ENCODE peak calls at places on chromosome X, in ten cellular contexts. O is ovary, L is tibial nerve, N is K562, P is A549, M is upper lobe of left lung, U is suprapubic skin, E is stomach, R is H1, G is sigmoid colon. B is an unnamed sample.
A peak's percentile ranks its signal among the peaks of the same experiment; 100 is the strongest.

GRCh38 chrX:153544747-153545146 is 27.3 kb downstream of the ATP2B3 start:
- DNase-seq in O (no peak), L (no peak), N (no peak), P (no peak), M (no peak), U (no peak), E (no peak), R (no peak), G (no peak), B (no peak)

GRCh38 chrX:129193357-129193756 is 329.9 kb downstream of the SMARCA1 start:
- DNase-seq in O (no peak), L (no peak), N (no peak), P (no peak), M (no peak), U (no peak), E (no peak), R (no peak), G (no peak), B (peak; percentile 33)

GRCh38 chrX:1606476-1606875 is 8.4 kb upstream of the ASMT start:
- DNase-seq in O (no peak), L (no peak), N (no peak), P (no peak), M (no peak), U (peak; percentile 32), E (no peak), R (no peak), G (peak; percentile 27), B (no peak)

GRCh38 chrX:38061335-38061734 is 55.0 kb downstream of the SYTL5 start:
- DNase-seq in O (no peak), L (no peak), N (peak; percentile 2), P (no peak), M (no peak), U (no peak), E (no peak), R (no peak), G (no peak), B (no peak)

GRCh38 chrX:40012800-40013682 is 84.7 kb downstream of the BCOR start:
- DNase-seq in O (peak; percentile 75), L (peak; percentile 28), N (peak; percentile 80), P (peak; percentile 28), M (peak; percentile 57), U (peak; percentile 84), E (peak; percentile 70), R (peak; percentile 54), G (peak; percentile 88), B (peak; percentile 87)

GRCh38 chrX:153880440-153880815 is 5.5 kb downstream of the L1CAM start:
- DNase-seq in O (no peak), L (no peak), N (no peak), P (no peak), M (no peak), U (no peak), E (no peak), R (no peak), G (no peak), B (no peak)

GRCh38 chrX:11180571-11180970 is 69.4 kb downstream of the HCCS start:
- DNase-seq in O (no peak), L (no peak), N (no peak), P (no peak), M (no peak), U (no peak), E (no peak), R (no peak), G (no peak), B (no peak)

GRCh38 chrX:96383428-96383827 is 301.2 kb upstream of the DIAPH2 start:
- DNase-seq in O (no peak), L (no peak), N (no peak), P (no peak), M (no peak), U (no peak), E (no peak), R (no peak), G (no peak), B (no peak)

GRCh38 chrX:151970661-151971060 is 3.8 kb downstream of the GABRE start:
- DNase-seq in O (peak; percentile 56), L (peak; percentile 67), N (no peak), P (peak; percentile 63), M (peak; percentile 83), U (peak; percentile 81), E (peak; percentile 29), R (no peak), G (peak; percentile 83), B (peak; percentile 35)
- TF ChIP-seq EP300 in O (no peak), L (peak; percentile 75), N (no peak), P (peak; percentile 81), M (no peak), U (no peak), E (no peak), R (no peak), G (no peak), B (no peak)

GRCh38 chrX:74249963-74250362 is 54.0 kb upstream of the ZCCHC13 start:
- DNase-seq in O (no peak), L (no peak), N (peak; percentile 76), P (no peak), M (no peak), U (no peak), E (no peak), R (peak; percentile 53), G (no peak), B (no peak)
- H3K27ac ChIP-seq in O (no peak overlapping the region), L (no peak overlapping the region), N (peak overlapping the region; percentile 32), P (peak overlapping the region; percentile 91), M (no peak overlapping the region), U (no peak overlapping the region), E (peak overlapping the region; percentile 55), R (no peak overlapping the region), G (peak overlapping the region; percentile 61), B (peak overlapping the region; percentile 75)

GRCh38 chrX:101265869-101266428 is 25.2 kb downstream of the TAF7L start:
- DNase-seq in O (no peak), L (no peak), N (no peak), P (no peak), M (no peak), U (no peak), E (no peak), R (no peak), G (no peak), B (no peak)
- TF ChIP-seq EP300 in O (no peak), L (no peak), N (no peak), P (no peak), M (no peak), U (no peak), E (no peak), R (no peak), G (no peak), B (no peak)

GRCh38 chrX:46670316-46670715 is 88.6 kb downstream of the SLC9A7 start:
- DNase-seq in O (no peak), L (no peak), N (no peak), P (no peak), M (no peak), U (no peak), E (no peak), R (no peak), G (no peak), B (no peak)

GRCh38 chrX:46666831-46667230 is 92.1 kb downstream of the SLC9A7 start:
- DNase-seq in O (no peak), L (no peak), N (no peak), P (no peak), M (no peak), U (no peak), E (no peak), R (no peak), G (no peak), B (no peak)

GRCh38 chrX:46662594-46662993 is 89.0 kb downstream of the CHST7 start:
- DNase-seq in O (no peak), L (no peak), N (no peak), P (no peak), M (no peak), U (no peak), E (no peak), R (no peak), G (no peak), B (no peak)

GRCh38 chrX:46662188-46662587 is 88.6 kb downstream of the CHST7 start:
- DNase-seq in O (no peak), L (no peak), N (no peak), P (no peak), M (no peak), U (no peak), E (no peak), R (no peak), G (no peak), B (no peak)

DNA sequence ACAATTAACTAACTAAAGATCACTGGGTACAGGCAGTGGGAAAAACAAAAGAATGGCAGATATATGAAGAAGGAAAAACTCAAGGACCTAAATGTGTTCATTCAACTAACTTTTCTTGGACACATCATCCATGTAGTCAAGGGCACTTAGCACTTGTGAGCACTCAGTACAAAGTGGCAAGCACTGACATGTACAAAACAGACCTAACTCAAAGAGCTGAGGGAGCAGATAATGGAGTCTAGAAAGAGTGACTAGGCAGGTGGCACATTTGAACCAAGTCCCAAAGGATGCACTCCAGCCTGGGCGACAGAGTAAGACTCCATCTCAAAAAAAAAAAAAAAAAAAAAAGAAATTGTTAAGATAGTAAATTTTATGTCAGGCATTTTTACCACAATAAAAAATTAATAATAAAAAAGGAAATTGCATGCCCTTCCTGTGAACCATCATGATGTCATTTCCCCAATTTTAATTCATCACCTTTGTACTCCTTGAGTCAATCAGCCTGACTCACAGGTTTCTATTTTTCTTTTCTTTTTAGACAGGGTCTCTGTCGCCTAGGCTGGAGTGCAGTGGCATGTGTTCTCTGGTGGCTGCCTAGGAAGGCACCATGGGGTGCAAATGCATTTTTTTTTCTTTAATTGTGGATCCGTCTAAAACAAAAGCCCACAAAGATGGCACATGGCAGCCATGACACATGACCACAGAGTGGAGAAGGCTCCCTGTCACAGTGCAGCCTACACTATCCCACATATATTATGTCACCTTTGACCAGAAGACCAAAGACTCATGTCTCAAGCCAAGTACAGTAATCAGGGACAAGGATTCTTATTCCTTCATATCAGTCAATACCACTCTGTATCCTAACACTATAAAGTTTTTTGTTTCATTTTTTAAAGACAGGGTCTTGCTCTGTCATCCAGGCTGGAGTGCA is 91.9 kb downstream of the CHST7 start:
- DNase-seq in O (no peak), L (no peak), N (no peak), P (no peak), M (no peak), U (no peak), E (no peak), R (no peak), G (no peak), B (no peak)
- H3K27ac ChIP-seq in O (no peak overlapping the region), L (no peak overlapping the region), N (no peak overlapping the region), P (no peak overlapping the region), M (no peak overlapping the region), U (no peak overlapping the region), E (no peak overlapping the region), R (no peak overlapping the region), G (no peak overlapping the region), B (no peak overlapping the region)

DNA sequence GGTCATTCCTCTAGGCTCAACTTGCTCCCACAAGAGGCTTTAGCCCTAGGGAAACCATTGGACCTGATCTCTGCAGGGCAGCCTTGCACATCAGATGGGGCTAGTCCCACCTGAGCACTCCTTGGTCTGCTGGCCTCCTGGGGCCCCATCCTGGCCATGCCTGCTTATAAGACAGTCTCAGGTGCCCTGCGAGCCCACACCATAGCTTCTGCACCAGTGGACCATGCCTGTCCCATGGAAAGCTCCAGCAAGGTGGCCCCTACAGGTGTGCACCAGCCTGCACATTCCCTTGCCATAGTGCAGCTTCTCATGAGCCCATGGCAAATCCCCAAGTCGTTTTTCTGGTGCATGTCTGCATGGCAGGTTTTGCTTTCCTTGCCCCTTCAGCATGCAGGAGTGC is 19.6 kb upstream of the FAAH2 start:
- DNase-seq in O (no peak), L (no peak), N (no peak), P (no peak), M (peak; percentile 18), U (no peak), E (no peak), R (no peak), G (no peak), B (no peak)
- TF ChIP-seq EP300 in O (no peak), L (no peak), N (no peak), P (no peak), M (no peak), U (no peak), E (no peak), R (no peak), G (no peak), B (no peak)